ENCODE peak calls at places on chromosomes 11 and 22, in four cellular contexts. J is cardiac fibroblast, T is astrocyte of the cerebellum, G is dorsolateral prefrontal cortex. M is an unnamed sample.

GRCh38 chr11:1078191-1078601 is 3.5 kb downstream of the MUC2 start:
- DNase-seq in J (no peak), T (no peak), G (no peak), M (no peak)

GRCh38 chr11:116199182-116199581 is 573.6 kb downstream of the BUD13 start:
- DNase-seq in J (no peak), T (no peak), G (no peak), M (no peak)

GRCh38 chr11:128467610-128468041 is 119.7 kb downstream of the ETS1 start:
- DNase-seq in J (peak; percentile 99), T (peak; percentile 80), G (no peak), M (peak; percentile 98)

GRCh38 chr22:20657963-20658362 is 116.0 kb upstream of the SERPIND1 start:
- DNase-seq in J (no peak), T (no peak), G (no peak), M (no peak)

GRCh38 chr22:17430298-17430900 is 61.1 kb downstream of the CECR2 start:
- DNase-seq in J (peak; percentile 93), T (no peak), G (no peak), M (peak; percentile 95)

GRCh38 chr11:980438-981365 is 55.0 kb downstream of the AP2A2 start:
- DNase-seq in J (peak; percentile 26), T (no peak), G (no peak), M (peak; percentile 14)

GRCh38 chr11:66891849-66892660 is 35.2 kb downstream of the LRFN4 start:
- DNase-seq in J (peak; percentile 97), T (peak; percentile 62), G (no peak), M (peak; percentile 96)

GRCh38 chr11:93054881-93055280 is 85.4 kb downstream of the MTNR1B start:
- DNase-seq in J (peak; percentile 95), T (peak; percentile 78), G (no peak), M (peak; percentile 99)

GRCh38 chr11:106017088-106017487 is 5.0 kb downstream of the MSANTD4 start:
- DNase-seq in J (no peak), T (no peak), G (no peak), M (no peak)

GRCh38 chr11:106014035-106014434 is 8.0 kb downstream of the MSANTD4 start:
- DNase-seq in J (no peak), T (no peak), G (no peak), M (no peak)

GRCh38 chr11:106012744-106013143 is 9.3 kb downstream of the MSANTD4 start:
- DNase-seq in J (peak; percentile 94), T (peak; percentile 62), G (peak; percentile 30), M (peak; percentile 91)

DNA sequence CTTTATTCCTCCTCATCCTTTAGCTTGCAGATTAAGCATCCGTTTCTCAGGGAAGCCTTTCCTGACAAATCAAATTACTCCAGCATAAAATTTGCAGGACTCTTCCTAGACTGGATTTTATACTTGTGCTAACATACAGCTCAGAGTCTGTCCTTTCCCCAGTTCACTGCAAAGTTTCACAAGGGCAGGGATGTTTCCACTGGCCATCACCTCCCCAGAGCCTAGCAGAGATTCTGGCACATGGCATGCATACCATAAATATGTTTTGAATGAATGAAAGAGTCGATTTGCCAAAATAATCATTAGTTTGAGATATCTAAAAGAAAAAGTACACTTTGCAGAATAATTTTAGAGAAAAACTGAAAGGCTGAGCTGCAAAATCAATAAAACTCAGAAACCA is 10.6 kb downstream of the MSANTD4 start:
- DNase-seq in J (peak; percentile 67), T (no peak), G (no peak), M (peak; percentile 44)
- H3K4me3 ChIP-seq in J (no peak overlapping the region), T (no peak overlapping the region), G (no peak overlapping the region), M (no peak overlapping the region)

DNA sequence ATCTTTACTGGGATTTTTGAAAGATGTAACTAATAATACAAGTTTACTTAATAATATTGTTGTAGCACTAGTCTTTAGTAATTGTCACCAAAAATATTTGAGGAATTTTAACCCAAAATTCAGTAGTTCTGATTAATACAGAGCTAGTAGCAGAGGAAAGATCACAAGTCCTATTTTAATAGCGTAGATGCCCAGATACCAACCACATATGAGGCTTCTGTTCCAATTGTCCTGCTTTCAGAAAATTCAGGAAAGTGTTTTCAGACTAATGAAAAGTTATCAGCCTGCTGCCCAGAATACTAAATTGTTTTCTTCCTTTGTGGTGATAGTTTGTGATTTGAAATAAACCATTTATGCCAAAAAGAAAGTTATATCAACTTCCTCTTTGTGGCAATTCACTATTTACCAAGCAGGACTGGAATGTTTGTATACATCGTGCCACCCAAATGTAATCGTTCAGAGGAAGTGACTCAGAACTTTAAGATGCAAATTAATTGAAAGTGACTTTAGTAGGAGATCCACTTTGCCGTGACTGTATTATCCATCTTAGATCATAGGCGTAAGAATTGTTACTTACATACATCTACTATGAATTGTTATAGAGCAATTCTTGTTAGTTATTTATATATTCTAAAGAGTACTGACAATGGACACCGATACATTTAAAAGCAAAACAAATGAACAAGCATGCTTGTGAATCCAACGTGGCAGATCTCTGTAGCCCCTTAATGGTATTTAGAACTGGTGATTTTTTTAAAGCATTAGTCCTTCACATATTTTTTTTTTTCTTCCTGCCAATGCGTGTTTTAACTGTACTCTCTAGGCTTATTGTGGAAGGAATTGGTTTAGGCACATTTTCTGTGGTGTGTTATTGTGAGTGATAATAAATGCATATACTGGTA is 231.0 kb downstream of the DDX10 start:
- DNase-seq in J (peak; percentile 71), T (no peak), G (no peak), M (peak; percentile 45)
- H3K4me3 ChIP-seq in J (no peak overlapping the region), T (no peak overlapping the region), G (no peak overlapping the region), M (no peak overlapping the region)

GRCh38 chr11:34624069-34624468 is 3.2 kb downstream of the EHF start:
- DNase-seq in J (no peak), T (no peak), G (no peak), M (no peak)
- H3K4me3 ChIP-seq in J (no peak overlapping the region), T (no peak overlapping the region), G (no peak overlapping the region), M (no peak overlapping the region)

GRCh38 chr11:124751391-124751740 is 689 bp downstream of the VSIG2 start:
- DNase-seq in J (no peak), T (no peak), G (no peak), M (no peak)
- H3K4me3 ChIP-seq in J (no peak overlapping the region), T (no peak overlapping the region), G (no peak overlapping the region), M (no peak overlapping the region)

GRCh38 chr11:8671242-8671641 is 11.2 kb downstream of the TRIM66 start:
- DNase-seq in J (peak; percentile 98), T (peak; percentile 95), G (peak; percentile 45), M (peak; percentile 93)

GRCh38 chr11:8674859-8675258 is 7.6 kb downstream of the TRIM66 start:
- DNase-seq in J (no peak), T (no peak), G (no peak), M (no peak)

GRCh38 chr11:8672346-8672745 is 10.1 kb downstream of the TRIM66 start:
- DNase-seq in J (no peak), T (no peak), G (no peak), M (no peak)

GRCh38 chr11:8676458-8676857 is 6.0 kb downstream of the TRIM66 start:
- DNase-seq in J (no peak), T (no peak), G (no peak), M (no peak)

DNA sequence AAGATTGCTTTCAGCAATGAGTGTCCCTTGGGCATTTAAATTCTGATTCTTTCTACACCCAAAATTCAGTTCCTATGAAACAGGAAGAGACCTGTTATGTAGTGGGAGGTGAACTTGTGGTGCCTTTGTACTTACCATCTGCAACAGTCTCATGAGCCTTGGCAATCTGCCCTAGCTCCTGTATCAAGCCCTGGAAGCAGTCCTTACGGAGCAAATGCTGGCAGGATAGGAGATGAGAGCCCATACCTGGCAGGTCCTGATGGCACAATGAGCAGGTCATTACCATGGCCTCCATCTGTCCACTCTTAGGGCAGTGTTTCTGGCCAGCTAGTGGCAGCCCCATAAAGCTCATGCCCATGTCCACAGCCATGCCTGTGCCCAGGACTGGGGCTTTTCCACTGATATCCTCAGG is 10.8 kb downstream of the TRIM66 start:
- DNase-seq in J (no peak), T (peak; percentile 69), G (peak; percentile 10), M (peak; percentile 88)
- H3K4me3 ChIP-seq in J (no peak overlapping the region), T (no peak overlapping the region), G (no peak overlapping the region), M (no peak overlapping the region)

GRCh38 chr11:6321356-6321755 is 1.1 kb upstream of the CAVIN3 start:
- DNase-seq in J (no peak), T (no peak), G (no peak), M (no peak)

GRCh38 chr11:6321961-6322362 is 1.7 kb upstream of the CAVIN3 start:
- DNase-seq in J (peak; percentile 70), T (no peak), G (no peak), M (peak; percentile 38)

GRCh38 chr11:6319001-6319878 is 1.1 kb downstream of the CAVIN3 start:
- DNase-seq in J (peak; percentile 60), T (no peak), G (no peak), M (peak; percentile 64)

GRCh38 chr11:6319879-6320410 is 356 bp downstream of the CAVIN3 start:
- DNase-seq in J (peak; percentile 96), T (peak; percentile 53), G (peak; percentile 16), M (peak; percentile 94)

DNA sequence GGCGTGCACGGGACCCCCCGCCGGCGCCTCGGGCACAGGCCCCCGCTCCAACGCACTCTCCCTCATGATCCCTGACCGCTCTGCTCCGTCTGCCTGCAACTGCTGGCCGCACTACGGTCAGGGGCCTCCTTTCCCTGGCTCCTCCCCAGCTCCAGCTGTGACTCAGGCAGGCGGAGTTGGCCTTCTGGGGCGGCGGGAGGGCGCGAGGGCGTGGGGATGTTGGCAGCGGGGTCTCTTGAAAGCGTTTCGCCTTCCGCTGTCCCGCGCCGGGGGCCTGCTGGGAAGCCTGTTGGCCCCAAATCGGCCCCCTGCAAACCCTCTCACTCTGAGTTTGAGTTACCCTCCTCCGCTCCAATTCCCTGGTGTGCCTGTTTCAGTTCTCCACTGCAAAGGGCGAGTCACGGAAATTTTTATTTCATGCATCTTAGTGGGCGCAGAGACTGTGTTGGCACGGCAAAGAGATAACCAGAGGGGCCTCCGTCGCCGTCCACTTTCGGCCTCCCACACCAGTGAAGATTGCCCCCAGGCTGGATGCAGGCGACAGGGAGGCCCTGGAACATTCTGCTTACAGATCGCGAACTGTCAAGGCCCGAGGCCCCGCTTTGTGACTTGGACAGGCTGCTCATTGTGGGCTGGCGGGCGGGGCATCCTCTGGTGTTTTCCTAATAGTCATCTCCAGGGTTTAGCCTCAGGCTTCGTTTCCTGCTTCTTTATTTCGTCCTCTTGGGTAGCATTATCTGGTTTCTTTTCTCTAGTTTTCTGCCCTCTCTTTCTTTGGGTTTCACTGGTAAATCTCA is at the start of gene CAVIN3:
- DNase-seq in J (peak; percentile 91), T (peak; percentile 34), G (no peak), M (peak; percentile 89)
- H3K4me3 ChIP-seq in J (peak within 1 kb of the TSS; percentile 73), T (peak within 1 kb of the TSS; percentile 51), G (peak within 1 kb of the TSS; percentile 51), M (peak within 1 kb of the TSS; percentile 73)

GRCh38 chr11:76459299-76459698 is 14.5 kb downstream of the EMSY start:
- DNase-seq in J (peak; percentile 14), T (no peak), G (no peak), M (no peak)

GRCh38 chr11:76453248-76453647 is 8.4 kb downstream of the EMSY start:
- DNase-seq in J (no peak), T (no peak), G (no peak), M (no peak)

GRCh38 chr11:76455331-76455730 is 10.5 kb downstream of the EMSY start:
- DNase-seq in J (no peak), T (no peak), G (no peak), M (peak; percentile 59)

GRCh38 chr11:76456571-76456970 is 11.8 kb downstream of the EMSY start:
- DNase-seq in J (no peak), T (no peak), G (no peak), M (no peak)

DNA sequence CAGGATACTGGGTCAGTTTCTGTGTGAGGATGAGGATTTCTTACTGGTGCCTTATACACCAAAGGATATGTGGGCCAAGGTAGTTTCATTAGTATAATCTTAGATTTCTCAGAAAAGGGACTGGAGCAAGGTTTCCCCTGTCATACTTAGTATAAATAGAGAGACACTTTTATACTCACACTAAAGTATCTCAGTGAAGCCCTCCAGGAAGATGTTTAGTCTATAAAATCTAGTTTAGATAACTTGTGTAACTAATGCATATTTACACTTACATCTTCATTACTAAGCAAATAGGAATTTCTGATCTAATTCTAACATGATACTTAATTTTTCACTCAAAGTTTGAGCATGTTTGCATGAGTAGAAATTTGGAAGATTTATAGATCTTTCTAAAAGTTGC is 11.1 kb downstream of the EMSY start:
- DNase-seq in J (no peak), T (no peak), G (no peak), M (no peak)
- H3K4me3 ChIP-seq in J (no peak overlapping the region), T (no peak overlapping the region), G (no peak overlapping the region), M (no peak overlapping the region)